ENCODE peak calls at places on chromosomes 13 and 19, in ten cellular contexts. One of them, this sample, is unnamed.

GRCh38 chr13:93554514-93554913 is 327.9 kb downstream of the GPC6 start:
- DNase-seq in upper lobe of left lung: no peak
- DNase-seq in fibroblast of lung: no peak
- DNase-seq in neural crest cell: no peak
- DNase-seq in body of pancreas: no peak
- DNase-seq in brain microvascular endothelial cell: no peak
- DNase-seq in neural progenitor cell: peak
- DNase-seq in cardiac fibroblast: no peak
- DNase-seq in GM23338: peak
- DNase-seq in osteocyte: no peak
- DNase-seq in this sample: no peak

GRCh38 chr13:109380457-109380856 is 405.9 kb downstream of the IRS2 start:
- DNase-seq in upper lobe of left lung: no peak
- DNase-seq in fibroblast of lung: no peak
- DNase-seq in neural crest cell: no peak
- DNase-seq in body of pancreas: no peak
- DNase-seq in brain microvascular endothelial cell: no peak
- DNase-seq in neural progenitor cell: no peak
- DNase-seq in cardiac fibroblast: no peak
- DNase-seq in GM23338: no peak
- DNase-seq in osteocyte: no peak
- DNase-seq in this sample: no peak

GRCh38 chr13:22915442-22916082 is 265.2 kb upstream of the SGCG start:
- DNase-seq in upper lobe of left lung: peak
- DNase-seq in fibroblast of lung: peak
- DNase-seq in neural crest cell: peak
- DNase-seq in body of pancreas: no peak
- DNase-seq in brain microvascular endothelial cell: peak
- DNase-seq in neural progenitor cell: peak
- DNase-seq in cardiac fibroblast: peak
- DNase-seq in GM23338: peak
- DNase-seq in osteocyte: no peak
- DNase-seq in this sample: no peak

GRCh38 chr19:56126983-56127780 is 6.1 kb upstream of the ZNF787 start:
- DNase-seq in upper lobe of left lung: no peak
- DNase-seq in fibroblast of lung: no peak
- DNase-seq in neural crest cell: no peak
- DNase-seq in body of pancreas: no peak
- DNase-seq in brain microvascular endothelial cell: no peak
- DNase-seq in neural progenitor cell: no peak
- DNase-seq in cardiac fibroblast: no peak
- DNase-seq in GM23338: no peak
- DNase-seq in osteocyte: no peak
- DNase-seq in this sample: no peak

GRCh38 chr13:112358156-112358555 is 18.0 kb upstream of the SPACA7 start:
- DNase-seq in upper lobe of left lung: no peak
- DNase-seq in fibroblast of lung: no peak
- DNase-seq in neural crest cell: no peak
- DNase-seq in body of pancreas: no peak
- DNase-seq in brain microvascular endothelial cell: no peak
- DNase-seq in neural progenitor cell: no peak
- DNase-seq in cardiac fibroblast: no peak
- DNase-seq in GM23338: no peak
- DNase-seq in osteocyte: no peak
- DNase-seq in this sample: no peak

GRCh38 chr13:40069173-40070044 is 413.9 kb downstream of the COG6 start:
- DNase-seq in upper lobe of left lung: peak
- DNase-seq in fibroblast of lung: peak
- DNase-seq in neural crest cell: peak
- DNase-seq in body of pancreas: peak
- DNase-seq in brain microvascular endothelial cell: peak
- DNase-seq in neural progenitor cell: peak
- DNase-seq in cardiac fibroblast: peak
- DNase-seq in GM23338: peak
- DNase-seq in osteocyte: peak
- DNase-seq in this sample: no peak

GRCh38 chr19:9309974-9310446 is 372 bp upstream of the ZNF699 start:
- DNase-seq in upper lobe of left lung: peak
- DNase-seq in fibroblast of lung: no peak
- DNase-seq in neural crest cell: no peak
- DNase-seq in body of pancreas: peak
- DNase-seq in brain microvascular endothelial cell: peak
- DNase-seq in neural progenitor cell: peak
- DNase-seq in cardiac fibroblast: peak
- DNase-seq in GM23338: peak
- DNase-seq in osteocyte: no peak
- DNase-seq in this sample: peak

GRCh38 chr19:16381756-16382401 is 57.3 kb downstream of the KLF2 start:
- DNase-seq in upper lobe of left lung: no peak
- DNase-seq in fibroblast of lung: no peak
- DNase-seq in neural crest cell: no peak
- DNase-seq in body of pancreas: peak
- DNase-seq in brain microvascular endothelial cell: peak
- DNase-seq in neural progenitor cell: no peak
- DNase-seq in cardiac fibroblast: peak
- DNase-seq in GM23338: no peak
- DNase-seq in osteocyte: no peak
- DNase-seq in this sample: peak

GRCh38 chr19:7928334-7928706 is 2.4 kb upstream of the CTXN1 start:
- DNase-seq in upper lobe of left lung: no peak
- DNase-seq in fibroblast of lung: peak
- DNase-seq in neural crest cell: no peak
- DNase-seq in body of pancreas: no peak
- DNase-seq in brain microvascular endothelial cell: no peak
- DNase-seq in neural progenitor cell: no peak
- DNase-seq in cardiac fibroblast: no peak
- DNase-seq in GM23338: no peak
- DNase-seq in osteocyte: no peak
- DNase-seq in this sample: no peak

GRCh38 chr19:7930765-7931164 is 4.8 kb upstream of the CTXN1 start:
- DNase-seq in upper lobe of left lung: no peak
- DNase-seq in fibroblast of lung: no peak
- DNase-seq in neural crest cell: no peak
- DNase-seq in body of pancreas: no peak
- DNase-seq in brain microvascular endothelial cell: no peak
- DNase-seq in neural progenitor cell: no peak
- DNase-seq in cardiac fibroblast: no peak
- DNase-seq in GM23338: no peak
- DNase-seq in osteocyte: no peak
- DNase-seq in this sample: no peak

GRCh38 chr19:7927605-7928333 is 1.8 kb upstream of the CTXN1 start:
- DNase-seq in upper lobe of left lung: no peak
- DNase-seq in fibroblast of lung: no peak
- DNase-seq in neural crest cell: no peak
- DNase-seq in body of pancreas: peak
- DNase-seq in brain microvascular endothelial cell: no peak
- DNase-seq in neural progenitor cell: no peak
- DNase-seq in cardiac fibroblast: no peak
- DNase-seq in GM23338: no peak
- DNase-seq in osteocyte: no peak
- DNase-seq in this sample: no peak

GRCh38 chr19:7926727-7927604 is 1.0 kb upstream of the CTXN1 start:
- DNase-seq in upper lobe of left lung: no peak
- DNase-seq in fibroblast of lung: no peak
- DNase-seq in neural crest cell: no peak
- DNase-seq in body of pancreas: peak
- DNase-seq in brain microvascular endothelial cell: no peak
- DNase-seq in neural progenitor cell: no peak
- DNase-seq in cardiac fibroblast: no peak
- DNase-seq in GM23338: no peak
- DNase-seq in osteocyte: no peak
- DNase-seq in this sample: no peak

DNA sequence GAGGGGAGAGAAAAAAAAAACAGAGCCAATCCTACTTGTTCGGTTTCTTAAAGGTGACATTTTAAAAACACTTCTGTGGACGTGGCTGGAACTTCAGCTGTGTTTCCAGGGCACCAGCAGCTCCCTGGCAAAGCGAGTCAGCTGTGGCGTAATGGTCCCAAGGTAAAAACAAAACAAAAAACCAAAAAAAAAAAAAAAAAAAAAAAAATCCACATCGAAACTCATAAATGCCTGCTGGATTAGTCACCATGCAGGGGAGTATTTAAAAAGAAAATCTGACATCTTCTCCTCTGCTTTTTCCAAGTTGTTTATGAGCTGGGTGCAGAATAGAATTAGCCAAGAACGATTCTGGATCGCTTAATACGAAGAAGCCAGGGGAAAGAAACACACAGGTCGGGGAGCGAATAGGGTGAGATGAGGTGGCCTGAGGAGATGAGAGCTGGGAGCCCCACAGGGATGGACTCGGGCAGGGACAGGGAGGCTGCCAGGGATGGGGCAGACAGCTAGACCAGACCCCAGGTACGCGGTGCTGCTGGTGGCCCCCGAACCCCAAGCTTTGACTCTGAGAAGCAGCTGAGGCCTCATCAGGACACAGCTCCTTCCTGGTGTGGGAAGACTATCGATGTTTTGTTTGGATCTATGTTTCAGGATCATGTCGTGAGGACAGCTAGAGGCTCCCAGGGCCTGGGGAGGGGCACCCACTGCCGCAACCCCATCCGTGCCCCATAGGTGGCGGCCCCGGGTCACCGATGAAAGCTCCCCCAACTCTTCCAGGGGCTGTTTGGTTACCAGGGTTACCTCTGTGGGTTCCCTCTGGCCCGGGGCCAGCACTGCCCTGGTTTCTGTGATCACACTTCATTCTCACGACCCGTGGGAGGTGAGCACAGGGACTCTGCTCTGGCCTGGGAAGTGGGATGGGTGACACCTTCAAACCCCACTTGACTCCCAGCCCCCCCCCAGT is 3.1 kb upstream of the CTXN1 start:
- DNase-seq in upper lobe of left lung: no peak
- DNase-seq in fibroblast of lung: peak
- DNase-seq in neural crest cell: peak
- DNase-seq in body of pancreas: peak
- DNase-seq in brain microvascular endothelial cell: peak
- DNase-seq in neural progenitor cell: peak
- DNase-seq in cardiac fibroblast: peak
- DNase-seq in GM23338: peak
- DNase-seq in osteocyte: no peak
- DNase-seq in this sample: peak
- TF ChIP-seq CTCF in upper lobe of left lung: peak
- TF ChIP-seq CTCF in fibroblast of lung: peak
- TF ChIP-seq CTCF in neural crest cell: peak
- TF ChIP-seq CTCF in body of pancreas: no peak
- TF ChIP-seq CTCF in brain microvascular endothelial cell: peak
- TF ChIP-seq CTCF in neural progenitor cell: peak
- TF ChIP-seq CTCF in cardiac fibroblast: peak
- TF ChIP-seq CTCF in GM23338: peak
- TF ChIP-seq CTCF in osteocyte: peak
- TF ChIP-seq CTCF in this sample: peak

DNA sequence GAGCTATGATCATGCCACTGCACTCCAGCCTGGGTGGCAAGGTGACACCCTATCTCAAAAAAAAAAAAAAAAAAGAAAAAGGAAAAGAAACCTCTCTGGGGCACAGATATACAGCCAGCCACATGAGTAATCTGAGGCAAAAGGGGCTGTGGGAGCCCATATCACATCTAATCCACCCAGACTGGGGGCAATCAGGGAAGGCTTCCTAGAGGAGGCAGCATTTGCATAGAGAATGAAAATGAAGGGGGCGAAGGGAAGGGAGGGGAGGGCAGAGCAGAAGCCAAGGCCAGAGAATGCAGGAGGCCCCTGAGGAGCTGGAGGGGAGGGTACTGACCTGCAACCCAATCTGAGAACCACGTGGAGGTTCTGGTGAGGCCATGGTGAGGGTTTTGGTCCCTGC is 13.2 kb downstream of the STXBP2 start:
- DNase-seq in upper lobe of left lung: no peak
- DNase-seq in fibroblast of lung: no peak
- DNase-seq in neural crest cell: no peak
- DNase-seq in body of pancreas: no peak
- DNase-seq in brain microvascular endothelial cell: no peak
- DNase-seq in neural progenitor cell: no peak
- DNase-seq in cardiac fibroblast: no peak
- DNase-seq in GM23338: no peak
- DNase-seq in osteocyte: no peak
- DNase-seq in this sample: no peak
- TF ChIP-seq CTCF in upper lobe of left lung: no peak
- TF ChIP-seq CTCF in fibroblast of lung: no peak
- TF ChIP-seq CTCF in neural crest cell: no peak
- TF ChIP-seq CTCF in body of pancreas: no peak
- TF ChIP-seq CTCF in brain microvascular endothelial cell: no peak
- TF ChIP-seq CTCF in neural progenitor cell: no peak
- TF ChIP-seq CTCF in cardiac fibroblast: no peak
- TF ChIP-seq CTCF in GM23338: no peak
- TF ChIP-seq CTCF in osteocyte: no peak
- TF ChIP-seq CTCF in this sample: no peak

DNA sequence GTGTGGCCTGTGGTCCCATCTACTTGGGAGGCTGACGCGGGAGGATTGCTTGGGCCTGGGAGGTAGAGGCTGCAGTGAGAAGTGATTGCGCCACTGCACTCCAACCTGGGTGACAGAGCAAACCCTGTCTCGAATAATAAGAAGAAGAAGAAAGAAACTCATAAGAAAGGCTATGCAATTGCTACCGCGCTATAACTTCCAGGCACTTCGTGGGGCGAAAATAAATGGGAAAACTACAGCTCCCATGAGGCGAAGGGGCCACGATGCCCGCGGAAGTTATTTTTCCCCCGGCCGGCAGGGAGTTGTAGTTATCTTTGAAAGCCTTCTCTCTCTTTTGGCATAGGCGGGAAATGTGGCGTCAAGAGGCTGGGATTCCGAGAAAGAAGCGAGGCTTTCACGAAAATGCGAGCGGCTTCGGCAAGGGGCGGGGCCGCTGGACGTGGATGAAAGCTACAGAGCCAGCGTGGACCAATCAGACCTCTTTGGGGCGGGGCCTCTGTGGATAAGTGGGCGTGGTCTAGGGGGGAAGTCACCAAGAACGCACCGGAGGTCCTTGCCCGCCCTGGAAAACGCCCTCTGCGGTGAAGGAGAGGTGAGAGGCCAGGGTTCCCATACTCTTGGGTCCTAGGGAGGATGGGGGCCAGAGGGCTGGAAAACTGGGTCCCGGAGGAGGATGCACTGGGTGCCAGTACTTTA is at the start of gene NUCB1:
- DNase-seq in upper lobe of left lung: peak
- DNase-seq in fibroblast of lung: peak
- DNase-seq in neural crest cell: peak
- DNase-seq in body of pancreas: peak
- DNase-seq in brain microvascular endothelial cell: peak
- DNase-seq in neural progenitor cell: peak
- DNase-seq in cardiac fibroblast: peak
- DNase-seq in GM23338: peak
- DNase-seq in osteocyte: peak
- DNase-seq in this sample: peak
- TF ChIP-seq CTCF in upper lobe of left lung: peak
- TF ChIP-seq CTCF in fibroblast of lung: peak
- TF ChIP-seq CTCF in neural crest cell: peak
- TF ChIP-seq CTCF in body of pancreas: peak
- TF ChIP-seq CTCF in brain microvascular endothelial cell: peak
- TF ChIP-seq CTCF in neural progenitor cell: peak
- TF ChIP-seq CTCF in cardiac fibroblast: peak
- TF ChIP-seq CTCF in GM23338: no peak
- TF ChIP-seq CTCF in osteocyte: peak
- TF ChIP-seq CTCF in this sample: peak

GRCh38 chr19:43721469-43722048 is 5.7 kb downstream of the IRGC start:
- DNase-seq in upper lobe of left lung: no peak
- DNase-seq in fibroblast of lung: no peak
- DNase-seq in neural crest cell: no peak
- DNase-seq in body of pancreas: no peak
- DNase-seq in brain microvascular endothelial cell: no peak
- DNase-seq in neural progenitor cell: no peak
- DNase-seq in cardiac fibroblast: no peak
- DNase-seq in GM23338: no peak
- DNase-seq in osteocyte: no peak
- DNase-seq in this sample: no peak

GRCh38 chr19:43725468-43725867 is 9.6 kb downstream of the IRGC start:
- DNase-seq in upper lobe of left lung: no peak
- DNase-seq in fibroblast of lung: no peak
- DNase-seq in neural crest cell: no peak
- DNase-seq in body of pancreas: no peak
- DNase-seq in brain microvascular endothelial cell: no peak
- DNase-seq in neural progenitor cell: no peak
- DNase-seq in cardiac fibroblast: peak
- DNase-seq in GM23338: no peak
- DNase-seq in osteocyte: no peak
- DNase-seq in this sample: no peak

GRCh38 chr19:43724896-43725295 is 9.0 kb downstream of the IRGC start:
- DNase-seq in upper lobe of left lung: no peak
- DNase-seq in fibroblast of lung: no peak
- DNase-seq in neural crest cell: no peak
- DNase-seq in body of pancreas: no peak
- DNase-seq in brain microvascular endothelial cell: no peak
- DNase-seq in neural progenitor cell: no peak
- DNase-seq in cardiac fibroblast: no peak
- DNase-seq in GM23338: no peak
- DNase-seq in osteocyte: no peak
- DNase-seq in this sample: no peak

GRCh38 chr19:43720936-43721335 is 5.1 kb downstream of the IRGC start:
- DNase-seq in upper lobe of left lung: no peak
- DNase-seq in fibroblast of lung: no peak
- DNase-seq in neural crest cell: no peak
- DNase-seq in body of pancreas: no peak
- DNase-seq in brain microvascular endothelial cell: no peak
- DNase-seq in neural progenitor cell: no peak
- DNase-seq in cardiac fibroblast: peak
- DNase-seq in GM23338: no peak
- DNase-seq in osteocyte: no peak
- DNase-seq in this sample: no peak

GRCh38 chr19:43723588-43723987 is 7.7 kb downstream of the IRGC start:
- DNase-seq in upper lobe of left lung: no peak
- DNase-seq in fibroblast of lung: no peak
- DNase-seq in neural crest cell: no peak
- DNase-seq in body of pancreas: no peak
- DNase-seq in brain microvascular endothelial cell: no peak
- DNase-seq in neural progenitor cell: no peak
- DNase-seq in cardiac fibroblast: peak
- DNase-seq in GM23338: peak
- DNase-seq in osteocyte: no peak
- DNase-seq in this sample: no peak
- TF ChIP-seq CTCF in upper lobe of left lung: peak
- TF ChIP-seq CTCF in fibroblast of lung: peak
- TF ChIP-seq CTCF in neural crest cell: peak
- TF ChIP-seq CTCF in body of pancreas: no peak
- TF ChIP-seq CTCF in brain microvascular endothelial cell: peak
- TF ChIP-seq CTCF in neural progenitor cell: peak
- TF ChIP-seq CTCF in cardiac fibroblast: peak
- TF ChIP-seq CTCF in GM23338: peak
- TF ChIP-seq CTCF in osteocyte: peak
- TF ChIP-seq CTCF in this sample: peak